ENCODE peak calls at places on chromosomes 13 and 19, in eight cellular contexts. One of them, this sample, is unnamed.

GRCh38 chr19:15812059-15812722 is 3.3 kb downstream of the OR10H1 start:
- DNase-seq in anterior cingulate cortex: no peak
- DNase-seq in neural progenitor cell: no peak
- DNase-seq in NCI-H345: no peak
- DNase-seq in fibroblast of lung: no peak
- DNase-seq in IMR-90: no peak
- DNase-seq in NCI-H1048: no peak
- DNase-seq in coronary artery: no peak
- DNase-seq in this sample: no peak

GRCh38 chr19:44539991-44540390 is 10.5 kb upstream of the CEACAM20 start:
- DNase-seq in anterior cingulate cortex: no peak
- DNase-seq in neural progenitor cell: no peak
- DNase-seq in NCI-H345: no peak
- DNase-seq in fibroblast of lung: no peak
- DNase-seq in IMR-90: no peak
- DNase-seq in NCI-H1048: no peak
- DNase-seq in coronary artery: peak
- DNase-seq in this sample: no peak

GRCh38 chr13:44406617-44407016 is 33.0 kb downstream of the SERP2 start:
- DNase-seq in anterior cingulate cortex: no peak
- DNase-seq in neural progenitor cell: no peak
- DNase-seq in NCI-H345: no peak
- DNase-seq in fibroblast of lung: no peak
- DNase-seq in IMR-90: no peak
- DNase-seq in NCI-H1048: no peak
- DNase-seq in coronary artery: no peak
- DNase-seq in this sample: no peak

GRCh38 chr19:53864308-53864836 is 3.3 kb upstream of the MYADM start:
- DNase-seq in anterior cingulate cortex: peak
- DNase-seq in neural progenitor cell: no peak
- DNase-seq in NCI-H345: no peak
- DNase-seq in fibroblast of lung: no peak
- DNase-seq in IMR-90: no peak
- DNase-seq in NCI-H1048: no peak
- DNase-seq in coronary artery: no peak
- DNase-seq in this sample: no peak

GRCh38 chr13:87123987-87124784 is 547.0 kb upstream of the SLITRK5 start:
- DNase-seq in anterior cingulate cortex: no peak
- DNase-seq in neural progenitor cell: peak
- DNase-seq in NCI-H345: peak
- DNase-seq in fibroblast of lung: peak
- DNase-seq in IMR-90: peak
- DNase-seq in NCI-H1048: no peak
- DNase-seq in coronary artery: no peak
- DNase-seq in this sample: no peak

GRCh38 chr13:21670006-21670882 is 629 bp upstream of the FGF9 start:
- DNase-seq in anterior cingulate cortex: no peak
- DNase-seq in neural progenitor cell: peak
- DNase-seq in NCI-H345: peak
- DNase-seq in fibroblast of lung: peak
- DNase-seq in IMR-90: peak
- DNase-seq in NCI-H1048: peak
- DNase-seq in coronary artery: no peak
- DNase-seq in this sample: peak

GRCh38 chr13:78875792-78876580 is 217.0 kb upstream of the OBI1 start:
- DNase-seq in anterior cingulate cortex: no peak
- DNase-seq in neural progenitor cell: peak
- DNase-seq in NCI-H345: no peak
- DNase-seq in fibroblast of lung: no peak
- DNase-seq in IMR-90: no peak
- DNase-seq in NCI-H1048: no peak
- DNase-seq in coronary artery: no peak
- DNase-seq in this sample: no peak

GRCh38 chr19:16463341-16463990 is 8.3 kb downstream of the EPS15L1 start:
- DNase-seq in anterior cingulate cortex: no peak
- DNase-seq in neural progenitor cell: no peak
- DNase-seq in NCI-H345: no peak
- DNase-seq in fibroblast of lung: no peak
- DNase-seq in IMR-90: no peak
- DNase-seq in NCI-H1048: no peak
- DNase-seq in coronary artery: no peak
- DNase-seq in this sample: no peak

GRCh38 chr13:62084728-62085127 is 669.1 kb upstream of the PCDH20 start:
- DNase-seq in anterior cingulate cortex: no peak
- DNase-seq in neural progenitor cell: no peak
- DNase-seq in NCI-H345: no peak
- DNase-seq in fibroblast of lung: no peak
- DNase-seq in IMR-90: no peak
- DNase-seq in NCI-H1048: no peak
- DNase-seq in coronary artery: no peak
- DNase-seq in this sample: no peak

GRCh38 chr13:40433577-40433976 is 232.9 kb downstream of the FOXO1 start:
- DNase-seq in anterior cingulate cortex: no peak
- DNase-seq in neural progenitor cell: no peak
- DNase-seq in NCI-H345: no peak
- DNase-seq in fibroblast of lung: no peak
- DNase-seq in IMR-90: no peak
- DNase-seq in NCI-H1048: no peak
- DNase-seq in coronary artery: no peak
- DNase-seq in this sample: no peak

GRCh38 chr13:114101831-114102520 is 30.4 kb downstream of the RASA3 start:
- DNase-seq in anterior cingulate cortex: no peak
- DNase-seq in neural progenitor cell: no peak
- DNase-seq in NCI-H345: no peak
- DNase-seq in fibroblast of lung: peak
- DNase-seq in IMR-90: no peak
- DNase-seq in NCI-H1048: no peak
- DNase-seq in coronary artery: no peak
- DNase-seq in this sample: peak

GRCh38 chr19:7850975-7851622 is 21.1 kb downstream of the EVI5L start:
- DNase-seq in anterior cingulate cortex: no peak
- DNase-seq in neural progenitor cell: no peak
- DNase-seq in NCI-H345: no peak
- DNase-seq in fibroblast of lung: no peak
- DNase-seq in IMR-90: no peak
- DNase-seq in NCI-H1048: no peak
- DNase-seq in coronary artery: no peak
- DNase-seq in this sample: no peak

GRCh38 chr19:18109731-18110671 is 12.4 kb downstream of the MAST3 start:
- DNase-seq in anterior cingulate cortex: no peak
- DNase-seq in neural progenitor cell: peak
- DNase-seq in NCI-H345: peak
- DNase-seq in fibroblast of lung: no peak
- DNase-seq in IMR-90: no peak
- DNase-seq in NCI-H1048: no peak
- DNase-seq in coronary artery: no peak
- DNase-seq in this sample: no peak

GRCh38 chr13:23567792-23568480 is 2.3 kb upstream of the TNFRSF19 start:
- DNase-seq in anterior cingulate cortex: no peak
- DNase-seq in neural progenitor cell: peak
- DNase-seq in NCI-H345: no peak
- DNase-seq in fibroblast of lung: peak
- DNase-seq in IMR-90: no peak
- DNase-seq in NCI-H1048: no peak
- DNase-seq in coronary artery: no peak
- DNase-seq in this sample: no peak

GRCh38 chr19:8017808-8018207 is 12.4 kb upstream of the ELAVL1 start:
- DNase-seq in anterior cingulate cortex: no peak
- DNase-seq in neural progenitor cell: peak
- DNase-seq in NCI-H345: no peak
- DNase-seq in fibroblast of lung: no peak
- DNase-seq in IMR-90: no peak
- DNase-seq in NCI-H1048: no peak
- DNase-seq in coronary artery: no peak
- DNase-seq in this sample: no peak

GRCh38 chr19:21835429-21835809 is 563 bp downstream of the ZNF43 start:
- DNase-seq in anterior cingulate cortex: no peak
- DNase-seq in neural progenitor cell: no peak
- DNase-seq in NCI-H345: no peak
- DNase-seq in fibroblast of lung: no peak
- DNase-seq in IMR-90: no peak
- DNase-seq in NCI-H1048: no peak
- DNase-seq in coronary artery: no peak
- DNase-seq in this sample: no peak

GRCh38 chr13:30676672-30677071 is 58.7 kb upstream of the ALOX5AP start:
- DNase-seq in anterior cingulate cortex: no peak
- DNase-seq in neural progenitor cell: no peak
- DNase-seq in NCI-H345: peak
- DNase-seq in fibroblast of lung: peak
- DNase-seq in IMR-90: peak
- DNase-seq in NCI-H1048: no peak
- DNase-seq in coronary artery: no peak
- DNase-seq in this sample: no peak